ENCODE peak calls at places on chromosomes 1 and 21, in nine cellular contexts. T is T-cell; R is HEK293T; L is HuH-7; E is occipital lobe; Q is NCI-H345; B is stimulated activated CD4-positive, alpha-beta T cell treated with anti-CD3 and anti-CD28 coated beads, Interleukin-4, amount 100 ng/mL, for 48 hours; W is amygdala; C is iPS DF 6.9. V is an unnamed sample.

GRCh38 chr1:93638307-93638847 is 43.3 kb downstream of the BCAR3 start:
- DNase-seq in T (no peak), R (no peak), L (no peak), E (no peak), Q (no peak), B (no peak), W (no peak), C (no peak), V (no peak)

GRCh38 chr1:61699893-61700851 is 24.8 kb downstream of the TM2D1 start:
- DNase-seq in T (no peak), R (no peak), L (no peak), E (no peak), Q (no peak), B (no peak), W (no peak), C (no peak), V (no peak)

GRCh38 chr1:207282496-207283380 is 38.7 kb upstream of the CD55 start:
- DNase-seq in T (no peak), R (no peak), L (no peak), E (no peak), Q (no peak), B (no peak), W (no peak), C (no peak), V (peak)

GRCh38 chr21:43961382-43961909 is 50.7 kb upstream of the TRAPPC10 start:
- DNase-seq in T (no peak), R (no peak), L (no peak), E (no peak), Q (no peak), B (no peak), W (no peak), C (no peak), V (no peak)

GRCh38 chr21:36542312-36543101 is 62.6 kb upstream of the CLDN14 start:
- DNase-seq in T (no peak), R (no peak), L (no peak), E (no peak), Q (no peak), B (no peak), W (no peak), C (peak), V (no peak)

GRCh38 chr1:211625040-211625439 is 46.1 kb upstream of the SLC30A1 start:
- DNase-seq in T (no peak), R (no peak), L (no peak), E (no peak), Q (no peak), B (no peak), W (no peak), C (no peak), V (no peak)

GRCh38 chr1:41368384-41368783 is 7.2 kb downstream of the FOXO6 start:
- DNase-seq in T (no peak), R (no peak), L (no peak), E (no peak), Q (no peak), B (no peak), W (no peak), C (no peak), V (no peak)

GRCh38 chr1:94817697-94818096 is 2.5 kb upstream of the SLC44A3 start:
- DNase-seq in T (no peak), R (no peak), L (no peak), E (no peak), Q (no peak), B (no peak), W (no peak), C (no peak), V (no peak)

GRCh38 chr21:30478015-30478414 is 2.2 kb downstream of the KRTAP19-1 start:
- DNase-seq in T (no peak), R (no peak), L (no peak), E (no peak), Q (no peak), B (no peak), W (no peak), C (no peak), V (no peak)

GRCh38 chr1:44664730-44665370 is 9.4 kb downstream of the TMEM53 start:
- DNase-seq in T (no peak), R (no peak), L (no peak), E (no peak), Q (no peak), B (peak), W (no peak), C (no peak), V (no peak)

GRCh38 chr1:44355582-44356305 is 687 bp upstream of the ERI3 start:
- DNase-seq in T (no peak), R (peak), L (no peak), E (no peak), Q (no peak), B (no peak), W (no peak), C (no peak), V (no peak)

GRCh38 chr1:187877220-187877619 is 1048.5 kb downstream of the PLA2G4A start:
- DNase-seq in T (no peak), R (no peak), L (no peak), E (no peak), Q (peak), B (no peak), W (no peak), C (no peak), V (no peak)

GRCh38 chr1:156900019-156900718 is 6.7 kb downstream of the PEAR1 start:
- DNase-seq in T (no peak), R (no peak), L (no peak), E (no peak), Q (no peak), B (no peak), W (no peak), C (no peak), V (no peak)

GRCh38 chr1:54153548-54154439 is 994 bp upstream of the CDCP2 start:
- DNase-seq in T (no peak), R (peak), L (peak), E (no peak), Q (peak), B (no peak), W (no peak), C (peak), V (peak)

GRCh38 chr1:54453089-54453488 is 46.9 kb upstream of the SSBP3 start:
- DNase-seq in T (no peak), R (no peak), L (no peak), E (no peak), Q (no peak), B (no peak), W (no peak), C (no peak), V (no peak)

GRCh38 chr1:244839656-244840055 is 4.2 kb downstream of the COX20 start:
- DNase-seq in T (no peak), R (no peak), L (no peak), E (no peak), Q (no peak), B (no peak), W (no peak), C (no peak), V (no peak)

GRCh38 chr1:157882560-157882959 is 41.0 kb upstream of the CD5L start:
- DNase-seq in T (no peak), R (no peak), L (no peak), E (no peak), Q (no peak), B (no peak), W (no peak), C (no peak), V (no peak)

GRCh38 chr1:191255354-191256057 is 777.8 kb upstream of the BRINP3 start:
- DNase-seq in T (no peak), R (no peak), L (no peak), E (no peak), Q (no peak), B (no peak), W (no peak), C (no peak), V (no peak)

GRCh38 chr1:181778630-181779285 is 282.8 kb downstream of the ZNF648 start:
- DNase-seq in T (no peak), R (no peak), L (no peak), E (no peak), Q (no peak), B (no peak), W (no peak), C (no peak), V (no peak)

GRCh38 chr1:210464519-210465039 is 135.9 kb downstream of the HHAT start:
- DNase-seq in T (no peak), R (no peak), L (no peak), E (no peak), Q (no peak), B (no peak), W (no peak), C (no peak), V (peak)

GRCh38 chr1:23916209-23917131 is 3.3 kb upstream of the CNR2 start:
- DNase-seq in T (peak), R (peak), L (peak), E (no peak), Q (peak), B (peak), W (no peak), C (peak), V (peak)

GRCh38 chr1:44423706-44424546 is 18.9 kb downstream of the RNF220 start:
- DNase-seq in T (no peak), R (no peak), L (no peak), E (no peak), Q (no peak), B (no peak), W (no peak), C (no peak), V (peak)

GRCh38 chr1:198560093-198560638 is 19.7 kb upstream of the ATP6V1G3 start:
- DNase-seq in T (no peak), R (no peak), L (no peak), E (no peak), Q (no peak), B (no peak), W (no peak), C (no peak), V (no peak)

GRCh38 chr1:197269053-197269452 is 1.0 kb downstream of the CRB1 start:
- DNase-seq in T (no peak), R (peak), L (no peak), E (peak), Q (peak), B (no peak), W (no peak), C (no peak), V (no peak)

GRCh38 chr1:31111290-31111951 is 45.9 kb upstream of the PUM1 start:
- DNase-seq in T (no peak), R (no peak), L (no peak), E (no peak), Q (no peak), B (no peak), W (no peak), C (no peak), V (peak)

GRCh38 chr1:40385437-40386310 is 12.1 kb downstream of the SMAP2 start:
- DNase-seq in T (peak), R (no peak), L (no peak), E (no peak), Q (no peak), B (no peak), W (no peak), C (no peak), V (no peak)

GRCh38 chr1:2021550-2021949 is 2.4 kb downstream of the GABRD start:
- DNase-seq in T (no peak), R (no peak), L (no peak), E (peak), Q (no peak), B (no peak), W (no peak), C (no peak), V (no peak)

GRCh38 chr1:98854137-98854536 is 150.5 kb downstream of the PLPPR5 start:
- DNase-seq in T (no peak), R (no peak), L (no peak), E (no peak), Q (no peak), B (no peak), W (no peak), C (no peak), V (no peak)

GRCh38 chr1:72177711-72178110 is 104.6 kb downstream of the NEGR1 start:
- DNase-seq in T (no peak), R (no peak), L (no peak), E (no peak), Q (no peak), B (no peak), W (no peak), C (no peak), V (no peak)

GRCh38 chr1:37476460-37477197 is 2.2 kb downstream of the ZC3H12A start:
- DNase-seq in T (no peak), R (no peak), L (no peak), E (peak), Q (no peak), B (no peak), W (no peak), C (no peak), V (peak)

GRCh38 chr1:3691421-3692204 is 39.3 kb downstream of the TP73 start:
- DNase-seq in T (no peak), R (no peak), L (no peak), E (no peak), Q (peak), B (no peak), W (no peak), C (no peak), V (no peak)

GRCh38 chr1:59243544-59243943 is 53.4 kb upstream of the FGGY start:
- DNase-seq in T (no peak), R (no peak), L (no peak), E (no peak), Q (peak), B (no peak), W (no peak), C (no peak), V (no peak)

GRCh38 chr1:8727809-8728213 is 89.6 kb downstream of the RERE start:
- DNase-seq in T (no peak), R (no peak), L (no peak), E (no peak), Q (no peak), B (no peak), W (no peak), C (no peak), V (no peak)

GRCh38 chr1:110916274-110916668 is 43.3 kb downstream of the CD53 start:
- DNase-seq in T (no peak), R (no peak), L (no peak), E (no peak), Q (no peak), B (no peak), W (no peak), C (no peak), V (no peak)